ENCODE peak calls at places on chromosome 7, in six cellular contexts. One of them, this sample, is unnamed. For H3K27me3, the result is how much of the 10 kb centered on the place peaks cover.

GRCh38 chr7:52005613-52006012 is 689.0 kb upstream of the COBL start:
- DNase-seq in HCT116: no peak
- DNase-seq in H1: no peak
- DNase-seq in GM12878: no peak
- DNase-seq in HepG2: no peak
- DNase-seq in NT2/D1: no peak
- DNase-seq in this sample: no peak

GRCh38 chr7:121180436-121181063 is 148.2 kb upstream of the WNT16 start:
- DNase-seq in HCT116: no peak
- DNase-seq in H1: no peak
- DNase-seq in GM12878: peak
- DNase-seq in HepG2: no peak
- DNase-seq in NT2/D1: no peak
- DNase-seq in this sample: no peak

GRCh38 chr7:85001493-85002345 is 185.1 kb downstream of the SEMA3D start:
- DNase-seq in HCT116: no peak
- DNase-seq in H1: no peak
- DNase-seq in GM12878: no peak
- DNase-seq in HepG2: no peak
- DNase-seq in NT2/D1: no peak
- DNase-seq in this sample: no peak

GRCh38 chr7:3301831-3302618 is 973 bp downstream of the SDK1 start:
- DNase-seq in HCT116: no peak
- DNase-seq in H1: peak
- DNase-seq in GM12878: no peak
- DNase-seq in HepG2: peak
- DNase-seq in NT2/D1: no peak
- DNase-seq in this sample: no peak

GRCh38 chr7:22842383-22842903 is 19.8 kb upstream of the TOMM7 start:
- DNase-seq in HCT116: no peak
- DNase-seq in H1: no peak
- DNase-seq in GM12878: no peak
- DNase-seq in HepG2: no peak
- DNase-seq in NT2/D1: no peak
- DNase-seq in this sample: no peak

GRCh38 chr7:1777122-1777521 is 107.0 kb downstream of the ELFN1 start:
- DNase-seq in HCT116: no peak
- DNase-seq in H1: no peak
- DNase-seq in GM12878: no peak
- DNase-seq in HepG2: no peak
- DNase-seq in NT2/D1: no peak
- DNase-seq in this sample: no peak

GRCh38 chr7:51013861-51014511 is 231.3 kb upstream of the GRB10 start:
- DNase-seq in HCT116: no peak
- DNase-seq in H1: peak
- DNase-seq in GM12878: no peak
- DNase-seq in HepG2: no peak
- DNase-seq in NT2/D1: no peak
- DNase-seq in this sample: no peak

GRCh38 chr7:29146082-29146706 is at the start of gene CPVL:
- DNase-seq in HCT116: peak
- DNase-seq in H1: peak
- DNase-seq in GM12878: no peak
- DNase-seq in HepG2: peak
- DNase-seq in NT2/D1: peak
- DNase-seq in this sample: no peak

GRCh38 chr7:29370531-29371314 is 176.1 kb downstream of the CHN2 start:
- DNase-seq in HCT116: peak
- DNase-seq in H1: no peak
- DNase-seq in GM12878: no peak
- DNase-seq in HepG2: peak
- DNase-seq in NT2/D1: no peak
- DNase-seq in this sample: no peak

GRCh38 chr7:77326131-77326530 is 90.0 kb downstream of the GSAP start:
- DNase-seq in HCT116: no peak
- DNase-seq in H1: no peak
- DNase-seq in GM12878: no peak
- DNase-seq in HepG2: no peak
- DNase-seq in NT2/D1: no peak
- DNase-seq in this sample: no peak

GRCh38 chr7:134764365-134764764 is 15.1 kb upstream of the CALD1 start:
- DNase-seq in HCT116: no peak
- DNase-seq in H1: no peak
- DNase-seq in GM12878: no peak
- DNase-seq in HepG2: no peak
- DNase-seq in NT2/D1: no peak
- DNase-seq in this sample: no peak

GRCh38 chr7:95687759-95688343 is 84.5 kb upstream of the DYNC1I1 start:
- DNase-seq in HCT116: peak
- DNase-seq in H1: no peak
- DNase-seq in GM12878: no peak
- DNase-seq in HepG2: peak
- DNase-seq in NT2/D1: peak
- DNase-seq in this sample: peak

GRCh38 chr7:2032876-2033407 is 199.8 kb downstream of the MAD1L1 start:
- DNase-seq in HCT116: no peak
- DNase-seq in H1: no peak
- DNase-seq in GM12878: no peak
- DNase-seq in HepG2: no peak
- DNase-seq in NT2/D1: no peak
- DNase-seq in this sample: no peak

GRCh38 chr7:105932835-105933477 is 30.1 kb upstream of the CDHR3 start:
- DNase-seq in HCT116: no peak
- DNase-seq in H1: no peak
- DNase-seq in GM12878: no peak
- DNase-seq in HepG2: no peak
- DNase-seq in NT2/D1: peak
- DNase-seq in this sample: no peak

GRCh38 chr7:47377741-47378140 is 204.2 kb downstream of the TNS3 start:
- DNase-seq in HCT116: no peak
- DNase-seq in H1: no peak
- DNase-seq in GM12878: no peak
- DNase-seq in HepG2: no peak
- DNase-seq in NT2/D1: no peak
- DNase-seq in this sample: no peak

GRCh38 chr7:142838461-142839213 is 16.2 kb upstream of the EPHB6 start:
- DNase-seq in HCT116: no peak
- DNase-seq in H1: no peak
- DNase-seq in GM12878: no peak
- DNase-seq in HepG2: no peak
- DNase-seq in NT2/D1: no peak
- DNase-seq in this sample: peak

GRCh38 chr7:112238330-112238729 is 31.8 kb downstream of the ZNF277 start:
- DNase-seq in HCT116: no peak
- DNase-seq in H1: no peak
- DNase-seq in GM12878: no peak
- DNase-seq in HepG2: no peak
- DNase-seq in NT2/D1: no peak
- DNase-seq in this sample: no peak

GRCh38 chr7:156025675-156026074 is 213.4 kb upstream of the SHH start:
- DNase-seq in HCT116: no peak
- DNase-seq in H1: peak
- DNase-seq in GM12878: no peak
- DNase-seq in HepG2: no peak
- DNase-seq in NT2/D1: no peak
- DNase-seq in this sample: no peak

DNA sequence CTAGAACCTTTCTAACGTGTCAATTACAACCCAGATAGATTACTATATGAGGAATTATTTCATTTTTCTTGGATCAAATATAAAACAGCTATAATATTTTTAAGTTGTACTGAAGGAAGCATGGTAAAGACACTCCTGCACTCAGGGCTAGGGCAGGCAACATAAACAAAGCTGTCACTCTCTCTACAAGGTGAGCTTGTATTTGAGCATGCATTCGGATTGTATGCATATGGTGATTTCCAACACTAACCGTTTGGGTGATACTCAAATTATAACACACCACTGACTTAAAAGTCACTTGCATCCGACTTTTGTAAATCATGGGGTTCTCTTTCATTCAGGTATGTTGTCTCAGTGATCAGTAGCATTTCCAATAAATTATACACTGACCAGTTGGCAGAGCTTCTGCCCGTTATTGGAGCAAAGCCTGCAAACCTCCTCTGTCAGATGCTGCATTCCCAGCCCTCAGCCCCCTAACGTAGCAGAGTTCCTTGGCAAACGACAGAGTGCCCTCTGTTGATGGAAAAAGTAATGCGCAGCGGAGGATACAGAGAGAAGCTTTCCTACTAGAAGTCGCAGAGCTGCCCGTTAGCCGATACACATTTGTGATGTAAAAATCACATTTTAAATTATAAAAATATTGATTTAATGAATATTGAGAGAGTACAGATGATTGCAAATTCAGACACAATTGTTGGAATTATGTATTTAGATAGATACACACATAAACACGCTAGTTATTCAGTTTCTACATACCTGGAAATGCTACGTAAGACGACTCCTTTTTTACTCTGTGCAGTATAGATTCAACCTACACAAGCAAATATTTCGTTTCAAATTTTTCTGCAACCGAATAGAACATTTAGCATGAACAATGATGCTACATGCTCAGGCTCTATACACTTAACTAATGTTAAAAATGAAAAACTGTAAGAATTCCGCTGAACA is 173.9 kb upstream of the SP4 start:
- DNase-seq in HCT116: peak
- DNase-seq in H1: peak
- DNase-seq in GM12878: no peak
- DNase-seq in HepG2: peak
- DNase-seq in NT2/D1: peak
- DNase-seq in this sample: peak
- H3K27me3 ChIP-seq in HCT116: under half
- H3K27me3 ChIP-seq in H1: under half
- H3K27me3 ChIP-seq in GM12878: under half
- H3K27me3 ChIP-seq in HepG2: under half
- H3K27me3 ChIP-seq in NT2/D1: under half
- H3K27me3 ChIP-seq in this sample: under half

GRCh38 chr7:99224263-99224947 is 16.5 kb upstream of the KPNA7 start:
- DNase-seq in HCT116: peak
- DNase-seq in H1: no peak
- DNase-seq in GM12878: peak
- DNase-seq in HepG2: peak
- DNase-seq in NT2/D1: no peak
- DNase-seq in this sample: peak
- TF ChIP-seq ZNF274 in HCT116: no peak
- TF ChIP-seq ZNF274 in H1: no peak
- TF ChIP-seq ZNF274 in GM12878: no peak
- TF ChIP-seq ZNF274 in HepG2: no peak
- TF ChIP-seq ZNF274 in NT2/D1: no peak
- TF ChIP-seq ZNF274 in this sample: no peak

DNA sequence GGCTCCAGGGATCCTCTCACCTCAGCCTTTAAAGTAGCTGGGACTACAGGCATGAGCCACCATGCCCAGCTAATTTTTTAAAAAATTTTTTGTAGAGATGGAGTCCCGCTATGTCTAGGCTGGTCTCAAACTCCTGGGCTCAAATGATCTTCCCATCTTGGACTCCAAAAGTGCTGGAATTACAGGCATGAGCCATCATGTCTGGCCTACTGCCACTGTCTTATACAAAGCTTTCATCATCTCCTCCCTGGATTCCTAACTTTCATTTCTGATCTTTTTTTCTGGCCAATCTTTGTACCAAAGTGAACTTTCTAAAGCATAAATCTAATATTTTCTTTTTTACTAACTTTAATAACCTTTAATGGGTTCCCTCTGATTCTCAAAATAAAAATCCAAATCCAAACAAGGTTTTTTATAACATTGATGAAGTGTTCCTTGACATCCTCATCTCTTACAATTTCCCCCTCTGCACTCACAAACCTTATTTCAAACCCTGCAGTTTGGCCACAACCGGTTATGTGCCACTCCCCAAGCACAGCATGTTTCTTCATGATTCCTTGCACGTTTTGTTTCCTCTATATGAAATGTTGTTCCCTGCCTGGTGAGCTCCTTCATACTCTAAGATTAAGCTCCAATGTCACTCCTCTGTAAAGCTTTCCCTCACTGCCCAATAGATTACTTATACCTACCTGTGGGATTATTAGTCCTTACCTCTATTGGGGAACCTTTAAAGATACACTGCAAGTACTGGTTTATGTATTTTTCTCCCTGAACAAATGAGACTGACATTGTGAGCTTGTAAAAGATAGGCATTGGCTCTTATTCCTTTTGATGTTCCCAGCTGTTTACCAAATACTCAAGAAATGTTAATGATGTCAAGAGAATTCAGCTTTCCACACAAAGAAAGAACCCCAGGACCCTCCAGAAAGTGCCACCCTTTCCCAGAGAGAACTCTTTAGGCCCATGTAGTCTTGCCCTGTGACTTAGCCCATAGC is 101.7 kb downstream of the HOXA1 start:
- DNase-seq in HCT116: no peak
- DNase-seq in H1: no peak
- DNase-seq in GM12878: no peak
- DNase-seq in HepG2: no peak
- DNase-seq in NT2/D1: no peak
- DNase-seq in this sample: no peak
- H3K27me3 ChIP-seq in HCT116: under half
- H3K27me3 ChIP-seq in H1: under half
- H3K27me3 ChIP-seq in GM12878: under half
- H3K27me3 ChIP-seq in HepG2: under half
- H3K27me3 ChIP-seq in NT2/D1: under half
- H3K27me3 ChIP-seq in this sample: under half

GRCh38 chr7:30474893-30475292 is 3.7 kb downstream of the NOD1 start:
- DNase-seq in HCT116: no peak
- DNase-seq in H1: peak
- DNase-seq in GM12878: no peak
- DNase-seq in HepG2: no peak
- DNase-seq in NT2/D1: no peak
- DNase-seq in this sample: no peak
- TF ChIP-seq ZNF274 in HCT116: no peak
- TF ChIP-seq ZNF274 in H1: no peak
- TF ChIP-seq ZNF274 in GM12878: no peak
- TF ChIP-seq ZNF274 in HepG2: no peak
- TF ChIP-seq ZNF274 in NT2/D1: no peak
- TF ChIP-seq ZNF274 in this sample: no peak

This sample was measured in K562.